ENCODE peak calls at places on chromosomes 11 and 22, in seven cellular contexts. S is HCT116, D is lower lobe of right lung, J is transverse colon, A is suprapubic skin, N is ovary, U is IMR-90. Z is an unnamed sample. For H3K36me3, the result is how much of the 10 kb centered on the place peaks cover.

GRCh38 chr22:42764895-42765363 is 44.3 kb upstream of the A4GALT start:
- DNase-seq in S (no peak), D (no peak), J (no peak), A (no peak), N (no peak), U (no peak), Z (no peak)

GRCh38 chr11:85346484-85346883 is 280.7 kb downstream of the DLG2 start:
- DNase-seq in S (no peak), D (no peak), J (no peak), A (no peak), N (no peak), U (no peak), Z (no peak)

GRCh38 chr11:469684-470667 is 19.9 kb downstream of the PTDSS2 start:
- DNase-seq in S (no peak), D (peak), J (peak), A (no peak), N (peak), U (peak), Z (peak)

GRCh38 chr11:13384837-13385417 is 78.1 kb downstream of the BTBD10 start:
- DNase-seq in S (peak), D (no peak), J (peak), A (no peak), N (peak), U (peak), Z (peak)

GRCh38 chr22:17562906-17563870 is at the start of gene SLC25A18:
- DNase-seq in S (no peak), D (no peak), J (peak), A (no peak), N (peak), U (no peak), Z (no peak)

GRCh38 chr11:116955949-116956348 is 118.5 kb upstream of the APOA1 start:
- DNase-seq in S (no peak), D (no peak), J (no peak), A (no peak), N (no peak), U (no peak), Z (no peak)

GRCh38 chr11:48216510-48216909 is at the start of gene OR4B1:
- DNase-seq in S (no peak), D (no peak), J (no peak), A (no peak), N (no peak), U (no peak), Z (no peak)

GRCh38 chr11:49952091-49952490 is at the start of gene OR4C13:
- DNase-seq in S (no peak), D (no peak), J (no peak), A (no peak), N (no peak), U (no peak), Z (no peak)

GRCh38 chr11:128963744-128964340 is 21.2 kb upstream of the TP53AIP1 start:
- DNase-seq in S (no peak), D (no peak), J (no peak), A (no peak), N (no peak), U (peak), Z (no peak)

GRCh38 chr11:35304393-35304790 is 115.0 kb downstream of the SLC1A2 start:
- DNase-seq in S (no peak), D (no peak), J (no peak), A (no peak), N (no peak), U (peak), Z (peak)

GRCh38 chr11:108474664-108475485 is 7.5 kb upstream of the C11orf65 start:
- DNase-seq in S (no peak), D (no peak), J (no peak), A (no peak), N (no peak), U (no peak), Z (no peak)

GRCh38 chr11:78050964-78051831 is 12.5 kb upstream of the THRSP start:
- DNase-seq in S (no peak), D (no peak), J (no peak), A (no peak), N (no peak), U (peak), Z (peak)

GRCh38 chr11:41289408-41289807 is 170.0 kb downstream of the LRRC4C start:
- DNase-seq in S (no peak), D (no peak), J (peak), A (no peak), N (no peak), U (no peak), Z (no peak)

GRCh38 chr22:36197065-36197440 is 4.6 kb downstream of the APOL4 start:
- DNase-seq in S (no peak), D (no peak), J (peak), A (no peak), N (peak), U (peak), Z (no peak)

GRCh38 chr11:43959321-43959995 is 17.0 kb downstream of the C11orf96 start:
- DNase-seq in S (no peak), D (no peak), J (no peak), A (no peak), N (no peak), U (no peak), Z (no peak)

GRCh38 chr22:25497269-25497668 is 67.2 kb upstream of the GRK3 start:
- DNase-seq in S (no peak), D (no peak), J (no peak), A (no peak), N (no peak), U (peak), Z (peak)

GRCh38 chr11:40029406-40029805 is 1430.0 kb downstream of the LRRC4C start:
- DNase-seq in S (no peak), D (no peak), J (peak), A (no peak), N (no peak), U (no peak), Z (no peak)

GRCh38 chr22:19271856-19272535 is 19.5 kb downstream of the CLTCL1 start:
- DNase-seq in S (no peak), D (no peak), J (no peak), A (no peak), N (no peak), U (peak), Z (peak)

GRCh38 chr11:86116386-86116726 is 47.5 kb upstream of the PICALM start:
- DNase-seq in S (no peak), D (no peak), J (no peak), A (no peak), N (no peak), U (peak), Z (peak)

GRCh38 chr11:71204294-71204693 is 48.1 kb downstream of the SHANK2 start:
- DNase-seq in S (no peak), D (peak), J (no peak), A (no peak), N (no peak), U (no peak), Z (no peak)

GRCh38 chr22:32018056-32018455 is 25.0 kb upstream of the SLC5A1 start:
- DNase-seq in S (no peak), D (no peak), J (no peak), A (no peak), N (no peak), U (no peak), Z (peak)

GRCh38 chr11:84194696-84195095 is 908.5 kb upstream of the CCDC90B start:
- DNase-seq in S (no peak), D (no peak), J (no peak), A (no peak), N (no peak), U (no peak), Z (no peak)

GRCh38 chr11:103619480-103619879 is 417.0 kb upstream of the DDI1 start:
- DNase-seq in S (no peak), D (no peak), J (no peak), A (no peak), N (no peak), U (no peak), Z (no peak)

GRCh38 chr22:42299586-42300285 is 29.3 kb upstream of the TCF20 start:
- DNase-seq in S (no peak), D (no peak), J (peak), A (no peak), N (no peak), U (no peak), Z (no peak)

GRCh38 chr11:31967404-31967950 is 123.4 kb upstream of the RCN1 start:
- DNase-seq in S (no peak), D (no peak), J (no peak), A (no peak), N (no peak), U (no peak), Z (no peak)

GRCh38 chr11:35087648-35088047 is 51.3 kb upstream of the CD44 start:
- DNase-seq in S (no peak), D (no peak), J (no peak), A (no peak), N (no peak), U (peak), Z (no peak)

GRCh38 chr22:42922374-42923177 is 65.5 kb upstream of the ARFGAP3 start:
- DNase-seq in S (no peak), D (peak), J (no peak), A (no peak), N (no peak), U (no peak), Z (no peak)

GRCh38 chr11:19802773-19803293 is 90.2 kb downstream of the NAV2 start:
- DNase-seq in S (no peak), D (no peak), J (no peak), A (no peak), N (no peak), U (peak), Z (no peak)

GRCh38 chr11:62444835-62445234 is 26.0 kb downstream of the SCGB1A1 start:
- DNase-seq in S (no peak), D (no peak), J (no peak), A (no peak), N (no peak), U (no peak), Z (no peak)

GRCh38 chr11:2914475-2915195 is 14.6 kb downstream of the PHLDA2 start:
- DNase-seq in S (no peak), D (peak), J (no peak), A (no peak), N (no peak), U (no peak), Z (no peak)

GRCh38 chr11:19237813-19238212 is 2.9 kb downstream of the E2F8 start:
- DNase-seq in S (no peak), D (no peak), J (peak), A (no peak), N (no peak), U (no peak), Z (no peak)

GRCh38 chr11:102413497-102413896 is 39.1 kb downstream of the TMEM123 start:
- DNase-seq in S (no peak), D (no peak), J (no peak), A (no peak), N (no peak), U (no peak), Z (no peak)

GRCh38 chr22:44955102-44955501 is 54.7 kb downstream of the PHF21B start:
- DNase-seq in S (no peak), D (no peak), J (no peak), A (no peak), N (no peak), U (no peak), Z (no peak)

GRCh38 chr11:109986488-109986887 is 106.7 kb upstream of the ZC3H12C start:
- DNase-seq in S (no peak), D (no peak), J (no peak), A (no peak), N (no peak), U (no peak), Z (no peak)

DNA sequence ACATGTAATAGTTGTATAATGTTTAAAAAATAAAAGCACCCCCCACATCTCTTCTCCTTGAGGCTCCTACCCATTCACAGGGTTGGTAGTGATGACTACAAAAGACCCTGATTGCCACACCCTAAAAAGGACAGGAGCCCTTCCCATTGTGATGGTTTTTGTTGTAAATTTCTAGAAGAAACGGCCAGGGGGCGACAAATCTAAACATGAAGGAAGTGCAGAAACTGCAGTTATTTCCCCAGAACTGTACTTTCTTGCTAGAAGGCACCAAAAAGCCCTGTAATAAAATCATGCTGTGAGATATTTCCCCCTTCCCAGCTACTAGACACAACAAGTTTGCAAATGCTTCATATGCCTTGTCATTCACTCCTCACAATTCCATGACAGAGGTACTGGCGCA is 10.8 kb downstream of the PRR5L start:
- DNase-seq in S (peak), D (no peak), J (no peak), A (no peak), N (peak), U (no peak), Z (peak)
- TF ChIP-seq CTCF in S (peak), D (peak), J (peak), A (no peak), N (peak), U (no peak), Z (peak)

GRCh38 chr22:49724893-49725489 is 102.7 kb downstream of the BRD1 start:
- DNase-seq in S (peak), D (peak), J (peak), A (no peak), N (no peak), U (peak), Z (no peak)

GRCh38 chr22:49723478-49724029 is 104.1 kb downstream of the BRD1 start:
- DNase-seq in S (no peak), D (no peak), J (no peak), A (no peak), N (no peak), U (no peak), Z (no peak)

GRCh38 chr22:49726022-49726681 is 101.5 kb downstream of the BRD1 start:
- DNase-seq in S (no peak), D (no peak), J (no peak), A (no peak), N (no peak), U (no peak), Z (no peak)

GRCh38 chr22:49725516-49725915 is 102.2 kb downstream of the BRD1 start:
- DNase-seq in S (no peak), D (no peak), J (no peak), A (no peak), N (no peak), U (no peak), Z (no peak)

DNA sequence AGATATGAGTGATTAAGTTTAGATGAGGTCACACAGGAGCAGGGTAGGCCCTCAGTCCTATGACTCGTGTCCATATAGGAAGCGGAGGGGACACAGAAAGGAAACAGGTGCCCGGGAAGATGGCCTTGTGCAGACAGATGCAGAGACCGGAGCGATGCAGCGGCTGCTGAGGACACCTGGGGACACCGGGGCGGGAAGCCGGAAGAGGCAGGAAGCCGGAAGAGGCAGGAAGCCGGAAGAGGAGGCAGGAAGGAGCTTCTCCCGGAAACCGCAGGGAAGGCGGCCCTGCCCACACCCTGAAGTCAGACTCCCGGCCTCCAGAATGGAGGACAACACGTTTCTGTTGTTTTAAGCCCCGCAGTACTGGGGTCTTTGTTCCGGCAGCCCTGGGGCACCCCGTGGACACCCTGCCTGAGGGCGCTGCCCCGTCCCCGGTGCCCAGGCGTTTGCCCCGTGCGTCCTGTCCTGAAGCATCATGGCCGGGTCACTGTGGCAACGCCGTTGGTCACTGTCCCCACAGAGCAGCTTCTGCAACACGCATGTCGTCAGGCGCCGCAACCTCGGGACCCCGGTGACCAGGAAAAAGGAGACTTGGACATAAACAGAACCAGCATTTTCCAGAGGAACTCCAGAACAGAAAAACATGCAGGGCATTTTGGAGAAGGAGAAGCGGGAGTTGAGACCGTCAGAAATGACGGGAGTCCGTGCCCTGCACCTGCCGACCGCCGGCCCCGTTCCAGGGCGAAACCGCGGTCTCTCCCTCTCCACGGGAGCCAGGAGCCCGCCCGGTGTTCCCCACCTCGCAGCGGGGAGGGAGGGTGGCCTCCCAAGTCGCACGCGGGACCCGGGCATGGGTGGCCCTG is 103.4 kb downstream of the BRD1 start:
- DNase-seq in S (no peak), D (no peak), J (no peak), A (no peak), N (no peak), U (no peak), Z (no peak)
- H3K4me3 ChIP-seq in S (no peak), D (peak), J (no peak), A (peak), N (no peak), U (no peak), Z (no peak)

GRCh38 chr22:30864441-30865420 is 103.8 kb downstream of the MORC2 start:
- DNase-seq in S (no peak), D (no peak), J (no peak), A (peak), N (no peak), U (no peak), Z (no peak)
- H3K36me3 ChIP-seq in S (under half), D (under half), J (under half), A (under half), N (under half), U (under half), Z (under half)

GRCh38 chr11:1852271-1852877 is 510 bp upstream of the LSP1 start:
- DNase-seq in S (no peak), D (no peak), J (no peak), A (no peak), N (no peak), U (no peak), Z (no peak)

GRCh38 chr11:1854132-1854948 is 1.5 kb downstream of the LSP1 start:
- DNase-seq in S (no peak), D (no peak), J (no peak), A (no peak), N (no peak), U (no peak), Z (no peak)

GRCh38 chr11:1854949-1855885 is 2.3 kb downstream of the LSP1 start:
- DNase-seq in S (no peak), D (no peak), J (no peak), A (no peak), N (no peak), U (no peak), Z (no peak)

GRCh38 chr11:1852885-1853284 is at the start of gene LSP1:
- DNase-seq in S (no peak), D (peak), J (peak), A (no peak), N (no peak), U (no peak), Z (no peak)

DNA sequence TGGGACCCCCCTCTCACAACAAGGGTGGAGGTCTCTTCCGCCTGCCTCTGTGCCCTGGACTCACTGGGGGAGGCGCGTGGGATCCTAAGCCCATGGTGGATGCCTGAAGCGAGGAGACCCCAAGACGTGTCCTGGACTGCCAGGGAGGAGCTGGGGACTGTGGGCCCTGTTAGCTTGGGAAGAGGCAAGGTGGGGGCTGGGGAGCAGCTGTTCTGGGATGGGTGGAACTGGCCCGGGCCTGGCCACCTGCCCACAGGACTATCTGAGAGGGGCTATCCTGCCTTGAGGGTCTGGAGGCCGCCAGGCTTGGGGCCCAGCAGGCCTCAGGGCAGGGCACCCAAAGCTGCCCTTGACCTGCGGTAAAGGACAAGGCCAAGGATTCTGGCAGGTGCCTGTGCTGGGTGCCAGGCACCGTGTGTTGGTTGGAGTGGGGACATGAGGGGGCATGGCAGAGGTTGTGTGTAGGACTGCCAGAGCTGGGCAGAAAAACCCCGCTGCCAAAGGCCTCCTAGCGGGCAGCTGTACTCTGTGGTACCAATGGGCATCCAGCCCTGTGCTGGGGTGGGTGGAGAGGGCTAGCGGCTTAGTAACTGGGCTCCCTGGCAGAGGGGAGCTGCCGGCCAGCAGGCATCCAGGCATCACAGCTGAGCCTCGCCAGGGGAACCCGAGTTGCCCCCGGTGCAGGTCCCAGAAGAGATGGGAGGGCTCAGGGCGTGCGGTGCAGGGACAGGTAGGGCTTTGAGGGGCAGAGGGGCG is 670 bp downstream of the LSP1 start:
- DNase-seq in S (no peak), D (no peak), J (no peak), A (no peak), N (no peak), U (no peak), Z (no peak)
- TF ChIP-seq CTCF in S (no peak), D (no peak), J (no peak), A (no peak), N (no peak), U (no peak), Z (no peak)

GRCh38 chr22:39732625-39733024 is 160.9 kb downstream of the ENTHD1 start:
- DNase-seq in S (no peak), D (no peak), J (no peak), A (no peak), N (no peak), U (no peak), Z (no peak)
- H3K4me3 ChIP-seq in S (no peak), D (no peak), J (no peak), A (no peak), N (no peak), U (no peak), Z (no peak)

DNA sequence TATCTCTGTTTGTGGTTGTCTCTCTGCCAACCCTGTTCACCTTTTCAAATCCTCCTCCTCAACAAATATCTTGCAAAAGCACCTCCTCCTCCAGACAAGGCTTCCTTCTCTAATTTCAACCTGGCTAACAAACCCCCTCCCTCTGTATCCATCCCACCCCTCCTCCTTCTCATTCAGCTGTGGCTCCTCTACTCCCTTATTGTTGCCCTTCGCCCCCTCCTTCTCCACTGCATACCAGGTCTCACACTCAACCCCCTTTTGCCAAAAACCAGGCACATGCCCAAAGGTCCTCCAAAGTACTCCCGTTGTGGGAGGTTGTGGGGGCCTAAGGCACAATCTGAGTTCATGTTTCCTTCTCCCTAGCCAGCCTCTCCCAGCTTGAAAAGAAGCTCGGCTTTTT is 110.6 kb downstream of the JRKL start:
- DNase-seq in S (no peak), D (no peak), J (no peak), A (no peak), N (no peak), U (no peak), Z (no peak)
- H3K36me3 ChIP-seq in S (under half), D (under half), J (under half), A (under half), N (under half), U (under half), Z (under half)